ENCODE peak calls at places on chromosome 12, in ten cellular contexts. T is lower lobe of right lung, W is Caco-2, L is AG09309, P is GM06990, D is neural crest cell, X is GM10248, J is HepG2, H is nephron progenitor cell, O is fibroblast of pulmonary artery. G is an unnamed sample.
A peak's percentile ranks its signal among the peaks of the same experiment; 100 is the strongest.

GRCh38 chr12:119412811-119413794 is 78.6 kb downstream of the CCDC60 start:
- DNase-seq in O (peak; percentile 82), W (peak; percentile 69), X (peak; percentile 58), J (peak; percentile 43), L (peak; percentile 1), D (peak; percentile 83), T (no peak), H (peak; percentile 82), P (peak; percentile 11), G (peak; percentile 78)

GRCh38 chr12:125065021-125065752 is at the start of gene AACS:
- DNase-seq in J (peak; percentile 49), T (peak; percentile 83), W (peak; percentile 80), O (peak; percentile 74), H (peak; percentile 91), L (no peak), P (peak; percentile 84), X (peak; percentile 97), D (peak; percentile 73), G (peak; percentile 81)

GRCh38 chr12:51970904-51971646 is 19.6 kb downstream of the ACVR1B start:
- DNase-seq in X (peak; percentile 71), P (peak; percentile 80), W (peak; percentile 62), J (peak; percentile 45), D (peak; percentile 31), O (peak; percentile 64), T (no peak), H (peak; percentile 31), L (no peak), G (peak; percentile 46)

GRCh38 chr12:39587247-39587646 is 32.4 kb downstream of the ABCD2 start:
- DNase-seq in O (peak; percentile 29), D (no peak), X (no peak), L (no peak), P (no peak), J (no peak), W (no peak), T (no peak), H (no peak), G (no peak)

GRCh38 chr12:70692681-70693288 is 55.6 kb upstream of the PTPRB start:
- DNase-seq in P (no peak), D (no peak), L (peak; percentile 21), W (no peak), J (no peak), H (no peak), X (no peak), O (peak; percentile 68), T (no peak), G (no peak)

GRCh38 chr12:65649126-65649525 is 175.2 kb upstream of the HMGA2 start:
- DNase-seq in D (no peak), L (peak; percentile 98), H (no peak), W (no peak), T (no peak), P (no peak), O (peak; percentile 99), J (no peak), X (no peak), G (no peak)

GRCh38 chr12:103657331-103657730 is 70.3 kb downstream of the STAB2 start:
- DNase-seq in J (no peak), W (no peak), O (peak; percentile 19), T (no peak), X (no peak), L (no peak), P (no peak), H (no peak), D (no peak), G (no peak)

GRCh38 chr12:123398918-123399617 is 15.1 kb downstream of the KMT5A start:
- DNase-seq in L (no peak), T (no peak), O (no peak), X (no peak), D (no peak), J (no peak), W (no peak), H (no peak), P (no peak), G (no peak)

GRCh38 chr12:2306686-2307249 is 254.0 kb downstream of the CACNA1C start:
- DNase-seq in X (no peak), L (no peak), T (no peak), W (no peak), O (no peak), H (no peak), P (no peak), D (no peak), J (no peak), G (no peak)

GRCh38 chr12:110039085-110039807 is 9.1 kb downstream of the C12orf76 start:
- DNase-seq in D (no peak), O (peak; percentile 95), J (peak; percentile 99), H (no peak), L (peak; percentile 81), X (no peak), P (no peak), W (peak; percentile 85), T (no peak), G (peak; percentile 10)

GRCh38 chr12:132397152-132397933 is 68.0 kb upstream of the GALNT9 start:
- DNase-seq in D (no peak), T (peak; percentile 31), O (no peak), L (no peak), W (peak; percentile 55), H (no peak), X (no peak), P (no peak), J (no peak), G (no peak)

GRCh38 chr12:75705749-75706719 is 194.6 kb upstream of the KRR1 start:
- DNase-seq in D (no peak), L (peak; percentile 87), W (no peak), T (no peak), P (no peak), X (no peak), O (peak; percentile 98), J (no peak), H (peak; percentile 50), G (peak; percentile 14)

GRCh38 chr12:124422570-124423523 is 128.0 kb downstream of the RFLNA start:
- DNase-seq in J (peak; percentile 58), P (no peak), H (no peak), L (peak; percentile 86), W (no peak), T (peak; percentile 90), X (no peak), D (no peak), O (peak; percentile 97), G (no peak)

GRCh38 chr12:80598004-80598606 is 109.3 kb upstream of the MYF6 start:
- DNase-seq in T (no peak), P (no peak), J (peak; percentile 20), D (no peak), X (no peak), H (peak; percentile 6), L (peak; percentile 58), O (peak; percentile 81), W (peak; percentile 18), G (peak; percentile 20)

GRCh38 chr12:90152897-90153624 is 444.4 kb upstream of the ATP2B1 start:
- DNase-seq in W (peak; percentile 4), T (no peak), H (peak; percentile 12), X (no peak), D (peak; percentile 2), L (no peak), O (no peak), J (no peak), P (no peak), G (no peak)

GRCh38 chr12:112714166-112714565 is 77.4 kb upstream of the RPH3A start:
- DNase-seq in O (no peak), L (no peak), J (no peak), P (no peak), X (no peak), H (no peak), D (no peak), W (no peak), T (no peak), G (no peak)

GRCh38 chr12:76876696-76877229 is 2.1 kb downstream of the CSRP2 start:
- DNase-seq in T (no peak), P (no peak), H (no peak), X (no peak), O (no peak), W (no peak), L (no peak), D (no peak), J (no peak), G (no peak)
- TF ChIP-seq CTCF in T (no peak), P (no peak), H (no peak), X (no peak), O (no peak), W (no peak), L (no peak), D (no peak), J (no peak), G (no peak)

GRCh38 chr12:21657336-21658077 is at the start of gene LDHB:
- DNase-seq in O (peak; percentile 97), P (peak; percentile 90), L (peak; percentile 76), D (peak; percentile 87), W (peak; percentile 99), J (no peak), T (peak; percentile 97), H (peak; percentile 93), X (peak; percentile 92), G (peak; percentile 90)

GRCh38 chr12:21655594-21655993 is 2.0 kb downstream of the LDHB start:
- DNase-seq in W (no peak), H (no peak), T (no peak), O (no peak), X (no peak), L (no peak), J (no peak), D (no peak), P (no peak), G (no peak)

GRCh38 chr12:21662122-21662792 is 4.6 kb upstream of the LDHB start:
- DNase-seq in O (no peak), D (no peak), W (no peak), H (no peak), T (peak; percentile 54), L (no peak), X (no peak), P (no peak), J (no peak), G (no peak)

GRCh38 chr12:21656931-21657335 is 709 bp downstream of the LDHB start:
- DNase-seq in T (no peak), D (peak; percentile 16), J (no peak), W (peak; percentile 58), H (peak; percentile 21), O (peak; percentile 52), L (no peak), X (peak; percentile 23), P (no peak), G (peak; percentile 19)

GRCh38 chr12:21659383-21659782 is 1.7 kb upstream of the LDHB start:
- DNase-seq in W (no peak), X (no peak), T (no peak), J (no peak), D (no peak), O (no peak), H (no peak), P (no peak), L (no peak), G (no peak)
- TF ChIP-seq CTCF in W (peak; percentile 30), X (no peak), T (no peak), J (no peak), D (peak; percentile 55), O (no peak), H (peak; percentile 11), P (peak; percentile 1), L (no peak), G (no peak)

GRCh38 chr12:40970320-40970907 is 217.7 kb upstream of the PDZRN4 start:
- DNase-seq in W (peak; percentile 9), D (no peak), H (no peak), X (no peak), T (no peak), O (no peak), P (no peak), L (no peak), J (peak; percentile 1), G (no peak)
- TF ChIP-seq CTCF in W (no peak), D (peak; percentile 44), H (no peak), X (no peak), T (no peak), O (no peak), P (peak; percentile 7), L (no peak), J (no peak), G (peak; percentile 47)

GRCh38 chr12:116955382-116956021 is 44.8 kb downstream of the FBXW8 start:
- DNase-seq in T (peak; percentile 67), L (no peak), D (no peak), O (peak; percentile 41), X (no peak), W (peak; percentile 74), P (no peak), H (no peak), J (peak; percentile 28), G (no peak)
- TF ChIP-seq CTCF in T (peak; percentile 13), L (no peak), D (no peak), O (no peak), X (peak; percentile 21), W (peak; percentile 64), P (peak; percentile 22), H (no peak), J (peak; percentile 39), G (no peak)